ENCODE peak calls at places on chromosomes 5 and 9, in ten cellular contexts. F, K, T, V, G, U, E, X, M and J are unnamed samples.

GRCh38 chr5:53917095-53917494 is 356.7 kb downstream of the NDUFS4 start:
- DNase-seq in U (no peak), K (no peak), T (no peak), M (no peak), X (peak), V (no peak), G (peak), E (no peak), F (no peak), J (peak)

GRCh38 chr5:153746440-153746839 is 256.0 kb downstream of the GRIA1 start:
- DNase-seq in T (no peak), F (no peak), V (no peak), G (no peak), U (no peak), X (no peak), E (no peak), K (no peak), M (no peak), J (no peak)

GRCh38 chr9:128552744-128553221 is 396 bp downstream of the SPTAN1 start:
- DNase-seq in E (peak), F (no peak), G (no peak), T (peak), X (no peak), U (peak), K (peak), V (no peak), M (no peak), J (peak)

GRCh38 chr9:33187519-33188218 is 20.5 kb upstream of the B4GALT1 start:
- DNase-seq in M (no peak), V (no peak), U (no peak), E (peak), F (no peak), K (no peak), X (peak), G (no peak), T (peak), J (no peak)

GRCh38 chr5:57069115-57069835 is 104.6 kb upstream of the GPBP1 start:
- DNase-seq in V (no peak), E (no peak), G (no peak), F (no peak), U (no peak), X (no peak), T (no peak), M (no peak), K (no peak), J (no peak)

GRCh38 chr5:73365301-73365853 is 83.2 kb downstream of the FOXD1 start:
- DNase-seq in T (no peak), V (no peak), U (no peak), G (peak), M (peak), F (no peak), K (no peak), E (no peak), X (peak), J (no peak)

GRCh38 chr9:35350212-35350611 is 139.7 kb upstream of the RUSC2 start:
- DNase-seq in U (no peak), T (no peak), F (no peak), G (no peak), X (no peak), K (no peak), V (no peak), M (no peak), E (no peak), J (no peak)

GRCh38 chr9:124349267-124349666 is 66.0 kb downstream of the PSMB7 start:
- DNase-seq in X (no peak), T (no peak), G (no peak), F (no peak), K (no peak), V (no peak), E (no peak), M (no peak), U (no peak), J (no peak)

GRCh38 chr5:64869419-64869818 is 100.7 kb downstream of the CWC27 start:
- DNase-seq in K (peak), E (no peak), V (no peak), F (no peak), M (no peak), X (peak), U (peak), T (no peak), G (peak), J (peak)

GRCh38 chr9:35225677-35226076 is 63.9 kb downstream of the UNC13B start:
- DNase-seq in U (no peak), E (no peak), M (no peak), T (no peak), V (no peak), G (no peak), K (no peak), F (no peak), X (no peak), J (no peak)

GRCh38 chr9:89311346-89312153 is 555 bp downstream of the CKS2 start:
- DNase-seq in G (peak), E (peak), M (no peak), V (no peak), F (no peak), U (peak), X (no peak), K (no peak), T (peak), J (no peak)

GRCh38 chr9:91795500-91796241 is 154.4 kb downstream of the ROR2 start:
- DNase-seq in U (no peak), X (peak), G (peak), V (no peak), E (no peak), T (no peak), F (no peak), M (no peak), K (peak), J (no peak)

GRCh38 chr5:138945421-138946240 is 70.5 kb upstream of the LRRTM2 start:
- DNase-seq in U (no peak), K (no peak), F (no peak), X (no peak), V (no peak), T (no peak), G (no peak), E (no peak), M (no peak), J (peak)

GRCh38 chr5:2797981-2798380 is 46.5 kb upstream of the IRX2 start:
- DNase-seq in G (peak), T (no peak), K (no peak), X (no peak), V (peak), M (no peak), U (no peak), E (no peak), F (no peak), J (no peak)

GRCh38 chr5:131536211-131536826 is 98.7 kb downstream of the RAPGEF6 start:
- DNase-seq in F (no peak), U (no peak), E (no peak), G (no peak), V (no peak), K (peak), X (peak), T (no peak), M (no peak), J (no peak)

GRCh38 chr9:23590601-23591000 is 235.4 kb downstream of the ELAVL2 start:
- DNase-seq in M (no peak), G (peak), F (no peak), K (no peak), V (no peak), E (no peak), T (no peak), X (no peak), U (no peak), J (no peak)

GRCh38 chr5:108727154-108727638 is 20.5 kb upstream of the FER start:
- DNase-seq in G (no peak), T (peak), E (peak), K (no peak), M (no peak), U (peak), X (peak), V (no peak), F (no peak), J (peak)

GRCh38 chr5:36689225-36689624 is 82.8 kb downstream of the SLC1A3 start:
- DNase-seq in G (peak), X (peak), V (no peak), M (no peak), U (no peak), T (no peak), K (no peak), F (no peak), E (no peak), J (no peak)

GRCh38 chr5:90020575-90021535 is 388.7 kb downstream of the CETN3 start:
- DNase-seq in T (no peak), G (peak), V (no peak), U (no peak), M (peak), E (no peak), K (peak), X (peak), F (no peak), J (no peak)

GRCh38 chr5:112201141-112201540 is 217.9 kb downstream of the EPB41L4A start:
- DNase-seq in F (no peak), X (no peak), V (no peak), T (no peak), E (no peak), U (no peak), M (no peak), K (no peak), G (no peak), J (no peak)

GRCh38 chr5:38286038-38286437 is 27.7 kb downstream of the EGFLAM start:
- DNase-seq in E (no peak), K (no peak), M (no peak), F (no peak), X (no peak), T (no peak), V (no peak), G (no peak), U (no peak), J (no peak)

GRCh38 chr5:87541668-87542067 is 128.9 kb upstream of the CCNH start:
- DNase-seq in F (no peak), V (no peak), M (no peak), G (no peak), U (no peak), T (no peak), K (peak), X (no peak), E (no peak), J (no peak)

GRCh38 chr9:20642045-20642444 is 19.7 kb upstream of the MLLT3 start:
- DNase-seq in E (no peak), V (no peak), U (no peak), G (no peak), F (no peak), K (no peak), X (no peak), T (no peak), M (no peak), J (no peak)

GRCh38 chr5:117893211-117893610 is 1095.1 kb downstream of the DTWD2 start:
- DNase-seq in F (no peak), X (no peak), V (no peak), E (no peak), T (no peak), M (no peak), G (no peak), U (no peak), K (peak), J (no peak)

GRCh38 chr5:9149988-9150387 is 395.9 kb downstream of the SEMA5A start:
- DNase-seq in K (no peak), X (peak), F (no peak), U (no peak), T (no peak), E (no peak), M (no peak), V (peak), G (peak), J (no peak)

GRCh38 chr9:35909687-35910612 is 660 bp downstream of the SPAAR start:
- DNase-seq in T (no peak), X (no peak), V (no peak), M (no peak), U (no peak), K (no peak), E (no peak), F (no peak), G (no peak), J (no peak)

GRCh38 chr5:156328176-156328575 is 1.2 kb downstream of the SGCD start:
- DNase-seq in V (no peak), E (no peak), G (no peak), X (peak), U (no peak), F (no peak), M (no peak), T (no peak), K (no peak), J (no peak)

GRCh38 chr9:136575626-136576268 is 29.9 kb upstream of the NOTCH1 start:
- DNase-seq in M (no peak), E (no peak), V (no peak), F (no peak), T (no peak), X (no peak), G (no peak), K (no peak), U (no peak), J (no peak)

GRCh38 chr5:151740958-151741373 is 17.5 kb downstream of the ATOX1 start:
- DNase-seq in U (no peak), M (peak), X (peak), E (no peak), G (peak), V (no peak), F (no peak), T (no peak), K (no peak), J (no peak)

GRCh38 chr5:43017438-43017820 is 22.7 kb downstream of the ANXA2R start:
- DNase-seq in T (peak), U (no peak), K (peak), M (no peak), E (peak), V (no peak), X (peak), F (no peak), G (no peak), J (no peak)

GRCh38 chr5:54829686-54830085 is 155.7 kb downstream of the ESM1 start:
- DNase-seq in M (no peak), F (no peak), E (no peak), U (no peak), V (no peak), K (no peak), G (no peak), T (no peak), X (no peak), J (no peak)

GRCh38 chr5:172770374-172770674 is 671 bp downstream of the DUSP1 start:
- DNase-seq in V (no peak), F (no peak), X (no peak), U (no peak), E (no peak), G (no peak), T (peak), K (no peak), M (no peak), J (no peak)

GRCh38 chr9:37243588-37244345 is 123.4 kb downstream of the ZCCHC7 start:
- DNase-seq in G (no peak), F (no peak), V (no peak), E (no peak), U (no peak), K (no peak), M (no peak), X (no peak), T (no peak), J (no peak)

GRCh38 chr5:173412566-173412965 is 84.4 kb upstream of the STC2 start:
- DNase-seq in E (no peak), T (no peak), F (no peak), V (no peak), M (no peak), K (no peak), G (no peak), X (peak), U (no peak), J (peak)

GRCh38 chr5:87110721-87111120 is 157.0 kb upstream of the RASA1 start:
- DNase-seq in U (no peak), X (no peak), T (no peak), V (no peak), M (no peak), K (no peak), G (no peak), F (no peak), E (no peak), J (no peak)

GRCh38 chr9:135857371-135857786 is 50.0 kb downstream of the CAMSAP1 start:
- DNase-seq in U (no peak), K (no peak), G (peak), X (peak), F (no peak), T (no peak), E (no peak), M (no peak), V (no peak), J (no peak)

DNA sequence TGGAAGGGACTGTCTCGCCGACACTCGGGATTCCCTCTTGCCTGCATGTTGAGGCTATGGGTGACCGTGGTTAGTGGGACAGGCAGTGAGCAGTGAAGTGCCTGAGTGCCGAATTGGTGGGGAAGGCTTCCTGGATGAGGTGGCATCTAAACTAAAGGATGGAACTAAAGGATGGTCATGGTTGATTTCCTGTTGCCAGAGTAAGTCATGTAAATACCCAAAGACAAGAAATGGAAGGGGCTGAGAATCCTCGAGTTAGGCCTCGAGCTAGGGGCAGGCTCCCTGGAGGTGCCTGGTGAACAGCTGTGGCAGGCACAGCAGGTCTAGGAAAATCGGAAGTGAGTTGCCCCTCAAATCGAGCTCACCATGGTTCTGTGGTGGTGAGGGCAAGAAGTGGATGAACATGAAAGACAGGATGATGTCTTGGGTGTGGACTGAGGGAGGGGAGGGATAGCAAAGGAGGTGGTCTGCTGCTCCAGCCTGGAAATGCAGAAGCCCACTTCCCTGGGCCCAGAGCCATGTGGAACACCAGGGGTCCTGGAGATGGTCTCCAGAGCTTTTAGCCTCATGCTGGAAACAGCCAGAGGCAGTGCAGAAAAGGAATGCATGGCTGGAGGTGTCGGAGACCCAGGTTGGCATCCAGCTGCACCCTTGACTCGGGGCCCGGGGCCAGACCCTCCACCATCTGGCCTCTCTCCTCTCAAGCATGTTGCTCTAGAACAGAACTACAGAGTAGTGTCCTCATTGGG is 12.2 kb downstream of the CD74 start:
- DNase-seq in G (no peak), F (no peak), U (no peak), T (no peak), V (no peak), E (no peak), X (no peak), M (no peak), K (peak), J (no peak)
- TF ChIP-seq CTCF in G (no peak), F (no peak), U (no peak), T (no peak), V (no peak), E (no peak), X (no peak), M (no peak), K (no peak), J (no peak)

GRCh38 chr9:112409758-112410157 is 29.9 kb downstream of the HSDL2 start:
- DNase-seq in U (no peak), E (no peak), M (no peak), F (no peak), T (no peak), G (no peak), K (no peak), V (no peak), X (no peak), J (no peak)
- H3K27ac ChIP-seq in U (no peak), E (no peak), M (no peak), F (no peak), T (no peak), G (no peak), K (no peak), V (no peak), X (no peak), J (no peak)

GRCh38 chr9:99472916-99473245 is 250.8 kb downstream of the SEC61B start:
- DNase-seq in T (no peak), E (no peak), F (no peak), V (no peak), K (no peak), X (no peak), U (no peak), G (no peak), M (no peak), J (no peak)
- TF ChIP-seq CTCF in T (no peak), E (no peak), F (no peak), V (no peak), K (no peak), X (no peak), U (no peak), G (no peak), M (no peak), J (no peak)

GRCh38 chr5:174799146-174799545 is 74.8 kb downstream of the MSX2 start:
- DNase-seq in T (no peak), F (no peak), U (no peak), X (no peak), K (peak), M (no peak), E (no peak), V (no peak), G (no peak), J (no peak)
- H3K27ac ChIP-seq in T (no peak), F (no peak), U (no peak), X (peak), K (no peak), M (no peak), E (no peak), V (no peak), G (no peak), J (no peak)

GRCh38 chr5:129903466-129904101 is 681 bp upstream of the CHSY3 start:
- DNase-seq in M (no peak), V (no peak), F (no peak), T (no peak), U (no peak), K (no peak), E (no peak), G (peak), X (no peak), J (peak)

GRCh38 chr5:129905467-129906176 is 1.4 kb downstream of the CHSY3 start:
- DNase-seq in M (no peak), U (peak), F (no peak), T (peak), V (no peak), X (peak), E (peak), G (peak), K (no peak), J (peak)

GRCh38 chr5:129904102-129904666 is at the start of gene CHSY3:
- DNase-seq in U (peak), X (peak), F (peak), K (peak), G (peak), E (peak), M (no peak), T (peak), V (no peak), J (peak)

GRCh38 chr5:129904667-129905466 is 602 bp downstream of the CHSY3 start:
- DNase-seq in X (no peak), F (no peak), G (peak), M (no peak), V (no peak), T (no peak), U (peak), K (no peak), E (peak), J (peak)

GRCh38 chr5:129906177-129906887 is 2.1 kb downstream of the CHSY3 start:
- DNase-seq in T (peak), E (peak), V (no peak), F (no peak), U (peak), K (no peak), X (no peak), G (peak), M (no peak), J (peak)
- TF ChIP-seq CTCF in T (no peak), E (peak), V (peak), F (no peak), U (no peak), K (no peak), X (no peak), G (no peak), M (no peak), J (peak)

GRCh38 chr5:170269579-170269978 is 28.0 kb downstream of the LCP2 start:
- DNase-seq in E (no peak), X (no peak), K (no peak), M (no peak), V (no peak), T (no peak), F (no peak), U (peak), G (no peak), J (no peak)

GRCh38 chr5:170268884-170269283 is 28.7 kb downstream of the LCP2 start:
- DNase-seq in X (no peak), E (peak), G (no peak), V (no peak), U (peak), F (no peak), K (no peak), T (no peak), M (no peak), J (no peak)

GRCh38 chr5:170268153-170268689 is 29.4 kb downstream of the LCP2 start:
- DNase-seq in K (no peak), E (no peak), U (no peak), X (no peak), M (no peak), G (no peak), T (no peak), F (no peak), V (no peak), J (no peak)

GRCh38 chr5:170266570-170267379 is 30.8 kb downstream of the LCP2 start:
- DNase-seq in V (no peak), M (no peak), X (no peak), T (no peak), E (no peak), U (no peak), K (peak), G (no peak), F (no peak), J (no peak)

DNA sequence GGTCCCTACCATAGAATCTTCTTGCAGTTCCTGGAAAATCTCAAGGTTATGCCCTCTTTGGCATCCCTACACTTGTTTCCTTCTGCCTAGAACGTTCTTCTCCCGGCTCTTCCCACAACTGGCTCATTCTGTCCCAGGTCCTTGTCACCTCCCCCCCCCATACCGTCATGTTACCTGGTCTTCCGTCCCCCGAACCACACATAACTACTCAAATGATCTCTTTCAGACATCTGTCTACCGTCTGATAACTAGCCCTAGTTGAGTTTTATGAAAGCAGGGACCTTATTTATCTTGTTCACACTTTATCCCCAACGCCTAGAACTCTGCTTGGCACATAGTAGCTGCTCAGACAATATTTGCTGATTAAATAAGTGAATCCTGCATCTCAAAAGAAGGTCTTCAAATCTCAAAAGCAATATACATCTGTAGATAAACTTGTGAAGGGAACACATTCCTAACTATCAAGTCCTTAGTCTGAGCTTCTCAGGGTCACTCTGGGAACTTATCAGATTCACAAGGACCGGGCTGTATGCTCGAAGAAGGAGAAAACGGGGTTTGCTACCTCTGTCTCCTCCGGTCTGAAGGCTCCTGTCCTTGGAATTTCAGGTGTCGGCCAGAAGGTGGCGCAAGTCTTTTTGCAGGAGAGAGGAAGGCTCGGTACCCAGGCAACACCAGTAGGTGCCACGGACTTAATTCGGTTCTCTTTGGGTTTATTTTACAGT is 30.0 kb downstream of the LCP2 start:
- DNase-seq in V (peak), M (peak), G (peak), T (peak), U (peak), K (peak), E (peak), X (peak), F (no peak), J (peak)
- H3K27ac ChIP-seq in V (no peak), M (no peak), G (no peak), T (peak), U (no peak), K (no peak), E (no peak), X (no peak), F (no peak), J (no peak)